ENCODE peak calls at places on chromosomes 3 and 15, in seven cellular contexts. O, Q, W, R, B, A and E are unnamed samples.

GRCh38 chr15:47194718-47195117 is 522.6 kb upstream of the SEMA6D start:
- DNase-seq in A (no peak), Q (peak; percentile 11), O (peak; percentile 44), B (peak; percentile 4), W (no peak), R (peak; percentile 4), E (no peak)

GRCh38 chr3:144053121-144053520 is 81.5 kb downstream of the DIPK2A start:
- DNase-seq in O (peak; percentile 89), B (peak; percentile 60), Q (no peak), W (no peak), R (peak; percentile 34), A (no peak), E (no peak)

GRCh38 chr15:39403674-39404117 is 177.2 kb upstream of the THBS1 start:
- DNase-seq in Q (no peak), W (no peak), A (no peak), O (peak; percentile 70), R (peak; percentile 44), B (peak; percentile 85), E (no peak)

GRCh38 chr3:128550471-128551126 is 57.6 kb upstream of the GATA2 start:
- DNase-seq in A (no peak), R (no peak), W (no peak), B (no peak), O (no peak), Q (no peak), E (no peak)

GRCh38 chr15:20345401-20345958 is 196.1 kb downstream of the GOLGA6L6 start:
- DNase-seq in Q (no peak), O (no peak), R (no peak), A (no peak), B (no peak), W (no peak), E (peak; percentile 52)

GRCh38 chr3:100352296-100353178 is 18.0 kb downstream of the NIT2 start:
- DNase-seq in A (no peak), O (peak; percentile 41), B (no peak), Q (no peak), W (no peak), R (peak; percentile 6), E (no peak)

GRCh38 chr3:178318440-178318839 is 217.8 kb upstream of the KCNMB2 start:
- DNase-seq in A (no peak), Q (no peak), O (no peak), B (no peak), W (no peak), R (no peak), E (no peak)

GRCh38 chr15:71657141-71657540 is 153.2 kb upstream of the NR2E3 start:
- DNase-seq in R (no peak), B (no peak), A (no peak), W (no peak), O (peak; percentile 49), Q (no peak), E (no peak)

GRCh38 chr3:50617096-50617791 is at the start of gene MAPKAPK3:
- DNase-seq in A (peak; percentile 47), B (no peak), R (no peak), O (no peak), W (no peak), Q (peak; percentile 47), E (peak; percentile 70)

GRCh38 chr3:48952510-48953118 is 34.0 kb downstream of the ARIH2 start:
- DNase-seq in A (no peak), B (no peak), O (peak; percentile 31), R (no peak), Q (peak; percentile 47), W (peak; percentile 34), E (peak; percentile 72)

GRCh38 chr3:177322846-177323245 is 125.6 kb upstream of the TBL1XR1 start:
- DNase-seq in A (no peak), Q (no peak), W (no peak), B (no peak), O (no peak), R (no peak), E (no peak)

GRCh38 chr3:141370065-141370533 is 1.8 kb downstream of the ZBTB38 start:
- DNase-seq in O (peak; percentile 89), W (peak; percentile 46), A (peak; percentile 60), R (no peak), B (peak; percentile 87), Q (peak; percentile 96), E (peak; percentile 80)

GRCh38 chr3:13112521-13113345 is 39.5 kb upstream of the IQSEC1 start:
- DNase-seq in W (no peak), Q (no peak), A (no peak), R (no peak), B (no peak), O (no peak), E (peak; percentile 46)

GRCh38 chr3:57173687-57174086 is 8.5 kb upstream of the IL17RD start:
- DNase-seq in O (no peak), A (no peak), R (no peak), Q (no peak), B (no peak), W (no peak), E (no peak)

GRCh38 chr15:65404196-65404872 is 18.4 kb downstream of the IGDCC4 start:
- DNase-seq in R (no peak), A (no peak), Q (no peak), B (no peak), O (no peak), W (no peak), E (no peak)

GRCh38 chr15:47422901-47423300 is 294.4 kb upstream of the SEMA6D start:
- DNase-seq in W (no peak), A (no peak), Q (no peak), R (no peak), O (peak; percentile 53), B (no peak), E (no peak)

GRCh38 chr3:60953406-60953805 is 297.8 kb downstream of the FHIT start:
- DNase-seq in O (peak; percentile 20), B (peak; percentile 41), R (no peak), W (no peak), Q (no peak), A (no peak), E (no peak)

GRCh38 chr3:39937315-39937714 is 127.9 kb downstream of the MYRIP start:
- DNase-seq in R (no peak), A (no peak), Q (no peak), B (no peak), W (no peak), O (no peak), E (no peak)

GRCh38 chr3:133891662-133892389 is 3.9 kb downstream of the RAB6B start:
- DNase-seq in W (no peak), O (no peak), Q (no peak), B (no peak), A (no peak), R (no peak), E (peak; percentile 54)

GRCh38 chr3:39067286-39067685 is 15.5 kb downstream of the WDR48 start:
- DNase-seq in O (peak; percentile 83), A (no peak), B (peak; percentile 25), W (no peak), R (no peak), Q (no peak), E (no peak)

GRCh38 chr15:68820205-68820588 is 498 bp downstream of the ANP32A start:
- DNase-seq in R (no peak), O (no peak), Q (peak; percentile 67), B (no peak), A (peak; percentile 46), W (peak; percentile 45), E (no peak)

GRCh38 chr3:193655827-193656433 is 62.9 kb downstream of the OPA1 start:
- DNase-seq in Q (no peak), A (no peak), W (no peak), O (no peak), R (no peak), B (no peak), E (no peak)

GRCh38 chr15:56076651-56077050 is 83.2 kb upstream of the NEDD4 start:
- DNase-seq in B (no peak), O (no peak), W (no peak), A (no peak), Q (no peak), R (no peak), E (no peak)

GRCh38 chr3:88809993-88810392 is 297.4 kb upstream of the EPHA3 start:
- DNase-seq in A (no peak), B (peak; percentile 24), Q (no peak), R (no peak), O (peak; percentile 66), W (no peak), E (no peak)

GRCh38 chr3:170725285-170725731 is 139.4 kb upstream of the SLC7A14 start:
- DNase-seq in O (no peak), R (no peak), B (peak; percentile 73), W (no peak), A (no peak), Q (no peak), E (no peak)

GRCh38 chr15:75200765-75201608 is 695 bp upstream of the C15orf39 start:
- DNase-seq in A (no peak), B (no peak), Q (peak; percentile 59), W (peak; percentile 20), O (peak; percentile 90), R (no peak), E (peak; percentile 92)

GRCh38 chr3:128449111-128449638 is 17.5 kb downstream of the DNAJB8 start:
- DNase-seq in O (no peak), W (no peak), B (no peak), R (no peak), A (no peak), Q (no peak), E (no peak)

GRCh38 chr3:133256787-133257483 is 142.9 kb upstream of the BFSP2 start:
- DNase-seq in B (peak; percentile 22), O (peak; percentile 22), Q (no peak), R (no peak), W (no peak), A (no peak), E (no peak)

GRCh38 chr3:120767106-120767505 is 24.6 kb downstream of the GTF2E1 start:
- DNase-seq in B (no peak), R (peak; percentile 37), Q (no peak), W (no peak), O (peak; percentile 44), A (no peak), E (no peak)

GRCh38 chr15:25763954-25764353 is 99.2 kb downstream of the ATP10A start:
- DNase-seq in B (no peak), R (no peak), Q (no peak), W (no peak), A (no peak), O (no peak), E (no peak)

GRCh38 chr3:143897558-143898305 is 49.5 kb upstream of the SLC9A9 start:
- DNase-seq in O (peak; percentile 83), Q (no peak), R (no peak), A (no peak), W (no peak), B (peak; percentile 77), E (no peak)

GRCh38 chr15:85024509-85025336 is 43.1 kb downstream of the PDE8A start:
- DNase-seq in A (no peak), Q (no peak), W (no peak), R (no peak), O (peak; percentile 92), B (peak; percentile 86), E (peak; percentile 61)

GRCh38 chr3:52341123-52341522 is 25.0 kb downstream of the DNAH1 start:
- DNase-seq in O (no peak), A (no peak), B (no peak), W (no peak), Q (no peak), R (no peak), E (no peak)

GRCh38 chr3:166013073-166013679 is 176.0 kb upstream of the BCHE start:
- DNase-seq in O (peak; percentile 58), Q (peak; percentile 29), R (peak; percentile 15), B (peak; percentile 21), A (no peak), W (no peak), E (no peak)

GRCh38 chr3:192706272-192706671 is 21.1 kb downstream of the FGF12 start:
- DNase-seq in R (no peak), Q (no peak), O (no peak), A (no peak), B (no peak), W (no peak), E (no peak)

GRCh38 chr3:67329358-67329757 is 325.1 kb downstream of the SUCLG2 start:
- DNase-seq in A (no peak), Q (no peak), O (no peak), B (no peak), W (no peak), R (no peak), E (peak; percentile 73)

GRCh38 chr3:71392277-71392676 is 191.3 kb downstream of the FOXP1 start:
- DNase-seq in A (no peak), Q (peak; percentile 72), B (no peak), O (no peak), W (no peak), R (no peak), E (no peak)

GRCh38 chr3:153291052-153291689 is 129.1 kb downstream of the RAP2B start:
- DNase-seq in A (no peak), Q (peak; percentile 58), W (no peak), O (peak; percentile 56), B (no peak), R (no peak), E (no peak)